ENCODE peak calls at places on chromosomes 16 and 17, in five cellular contexts. One of them, this sample, is unnamed.

GRCh38 chr16:67571464-67571863 is 9.1 kb downstream of the CTCF start:
- DNase-seq in activated CD4-positive, alpha-beta memory T cell treated with anti-CD3 and anti-CD28 coated beads, Interleukin-2, amount 10 ng/mL, durations not matched to agents 7 days and 5 days: no peak
- DNase-seq in hepatic stellate cell: no peak
- DNase-seq in stimulated activated CD8-positive, alpha-beta memory T cell treated with anti-CD3 and anti-CD28 coated beads, Interleukin-15, amount 100 ng/mL, for 1 hour: no peak
- DNase-seq in SK-N-SH: no peak
- DNase-seq in this sample: no peak

GRCh38 chr16:87350681-87351319 is 32.8 kb downstream of the FBXO31 start:
- DNase-seq in activated CD4-positive, alpha-beta memory T cell treated with anti-CD3 and anti-CD28 coated beads, Interleukin-2, amount 10 ng/mL, durations not matched to agents 7 days and 5 days: no peak
- DNase-seq in hepatic stellate cell: no peak
- DNase-seq in stimulated activated CD8-positive, alpha-beta memory T cell treated with anti-CD3 and anti-CD28 coated beads, Interleukin-15, amount 100 ng/mL, for 1 hour: no peak
- DNase-seq in SK-N-SH: peak
- DNase-seq in this sample: peak

GRCh38 chr16:5615868-5616642 is 518.5 kb upstream of the EEF2KMT start:
- DNase-seq in activated CD4-positive, alpha-beta memory T cell treated with anti-CD3 and anti-CD28 coated beads, Interleukin-2, amount 10 ng/mL, durations not matched to agents 7 days and 5 days: peak
- DNase-seq in hepatic stellate cell: peak
- DNase-seq in stimulated activated CD8-positive, alpha-beta memory T cell treated with anti-CD3 and anti-CD28 coated beads, Interleukin-15, amount 100 ng/mL, for 1 hour: no peak
- DNase-seq in SK-N-SH: peak
- DNase-seq in this sample: peak

GRCh38 chr17:44642861-44643260 is 13.4 kb upstream of the MEIOC start:
- DNase-seq in activated CD4-positive, alpha-beta memory T cell treated with anti-CD3 and anti-CD28 coated beads, Interleukin-2, amount 10 ng/mL, durations not matched to agents 7 days and 5 days: no peak
- DNase-seq in hepatic stellate cell: no peak
- DNase-seq in stimulated activated CD8-positive, alpha-beta memory T cell treated with anti-CD3 and anti-CD28 coated beads, Interleukin-15, amount 100 ng/mL, for 1 hour: no peak
- DNase-seq in SK-N-SH: no peak
- DNase-seq in this sample: no peak

GRCh38 chr17:7835818-7836595 is 2.0 kb downstream of the KDM6B start:
- DNase-seq in activated CD4-positive, alpha-beta memory T cell treated with anti-CD3 and anti-CD28 coated beads, Interleukin-2, amount 10 ng/mL, durations not matched to agents 7 days and 5 days: peak
- DNase-seq in hepatic stellate cell: peak
- DNase-seq in stimulated activated CD8-positive, alpha-beta memory T cell treated with anti-CD3 and anti-CD28 coated beads, Interleukin-15, amount 100 ng/mL, for 1 hour: no peak
- DNase-seq in SK-N-SH: peak
- DNase-seq in this sample: no peak

GRCh38 chr16:81524382-81524781 is 79.8 kb downstream of the CMIP start:
- DNase-seq in activated CD4-positive, alpha-beta memory T cell treated with anti-CD3 and anti-CD28 coated beads, Interleukin-2, amount 10 ng/mL, durations not matched to agents 7 days and 5 days: peak
- DNase-seq in hepatic stellate cell: no peak
- DNase-seq in stimulated activated CD8-positive, alpha-beta memory T cell treated with anti-CD3 and anti-CD28 coated beads, Interleukin-15, amount 100 ng/mL, for 1 hour: peak
- DNase-seq in SK-N-SH: no peak
- DNase-seq in this sample: no peak

GRCh38 chr17:47906443-47906842 is 10.4 kb downstream of the SP2 start:
- DNase-seq in activated CD4-positive, alpha-beta memory T cell treated with anti-CD3 and anti-CD28 coated beads, Interleukin-2, amount 10 ng/mL, durations not matched to agents 7 days and 5 days: no peak
- DNase-seq in hepatic stellate cell: no peak
- DNase-seq in stimulated activated CD8-positive, alpha-beta memory T cell treated with anti-CD3 and anti-CD28 coated beads, Interleukin-15, amount 100 ng/mL, for 1 hour: no peak
- DNase-seq in SK-N-SH: no peak
- DNase-seq in this sample: no peak

GRCh38 chr16:11439216-11439615 is 94.0 kb downstream of the RMI2 start:
- DNase-seq in activated CD4-positive, alpha-beta memory T cell treated with anti-CD3 and anti-CD28 coated beads, Interleukin-2, amount 10 ng/mL, durations not matched to agents 7 days and 5 days: no peak
- DNase-seq in hepatic stellate cell: no peak
- DNase-seq in stimulated activated CD8-positive, alpha-beta memory T cell treated with anti-CD3 and anti-CD28 coated beads, Interleukin-15, amount 100 ng/mL, for 1 hour: no peak
- DNase-seq in SK-N-SH: no peak
- DNase-seq in this sample: no peak

GRCh38 chr17:48612854-48613691 is 2.0 kb downstream of the HOXB8 start:
- DNase-seq in activated CD4-positive, alpha-beta memory T cell treated with anti-CD3 and anti-CD28 coated beads, Interleukin-2, amount 10 ng/mL, durations not matched to agents 7 days and 5 days: peak
- DNase-seq in hepatic stellate cell: peak
- DNase-seq in stimulated activated CD8-positive, alpha-beta memory T cell treated with anti-CD3 and anti-CD28 coated beads, Interleukin-15, amount 100 ng/mL, for 1 hour: no peak
- DNase-seq in SK-N-SH: peak
- DNase-seq in this sample: peak

GRCh38 chr17:69031839-69032238 is 28.9 kb downstream of the ABCA9 start:
- DNase-seq in activated CD4-positive, alpha-beta memory T cell treated with anti-CD3 and anti-CD28 coated beads, Interleukin-2, amount 10 ng/mL, durations not matched to agents 7 days and 5 days: no peak
- DNase-seq in hepatic stellate cell: no peak
- DNase-seq in stimulated activated CD8-positive, alpha-beta memory T cell treated with anti-CD3 and anti-CD28 coated beads, Interleukin-15, amount 100 ng/mL, for 1 hour: no peak
- DNase-seq in SK-N-SH: no peak
- DNase-seq in this sample: no peak

GRCh38 chr17:82927661-82928601 is 88.1 kb upstream of the ZNF750 start:
- DNase-seq in activated CD4-positive, alpha-beta memory T cell treated with anti-CD3 and anti-CD28 coated beads, Interleukin-2, amount 10 ng/mL, durations not matched to agents 7 days and 5 days: no peak
- DNase-seq in hepatic stellate cell: no peak
- DNase-seq in stimulated activated CD8-positive, alpha-beta memory T cell treated with anti-CD3 and anti-CD28 coated beads, Interleukin-15, amount 100 ng/mL, for 1 hour: no peak
- DNase-seq in SK-N-SH: no peak
- DNase-seq in this sample: no peak

GRCh38 chr16:57955572-57955971 is 15.4 kb downstream of the CNGB1 start:
- DNase-seq in activated CD4-positive, alpha-beta memory T cell treated with anti-CD3 and anti-CD28 coated beads, Interleukin-2, amount 10 ng/mL, durations not matched to agents 7 days and 5 days: no peak
- DNase-seq in hepatic stellate cell: peak
- DNase-seq in stimulated activated CD8-positive, alpha-beta memory T cell treated with anti-CD3 and anti-CD28 coated beads, Interleukin-15, amount 100 ng/mL, for 1 hour: no peak
- DNase-seq in SK-N-SH: no peak
- DNase-seq in this sample: peak

GRCh38 chr17:50171371-50172071 is 5.7 kb downstream of the SGCA start:
- DNase-seq in activated CD4-positive, alpha-beta memory T cell treated with anti-CD3 and anti-CD28 coated beads, Interleukin-2, amount 10 ng/mL, durations not matched to agents 7 days and 5 days: no peak
- DNase-seq in hepatic stellate cell: no peak
- DNase-seq in stimulated activated CD8-positive, alpha-beta memory T cell treated with anti-CD3 and anti-CD28 coated beads, Interleukin-15, amount 100 ng/mL, for 1 hour: no peak
- DNase-seq in SK-N-SH: no peak
- DNase-seq in this sample: no peak

GRCh38 chr16:71846443-71846842 is 667 bp downstream of the ATXN1L start:
- DNase-seq in activated CD4-positive, alpha-beta memory T cell treated with anti-CD3 and anti-CD28 coated beads, Interleukin-2, amount 10 ng/mL, durations not matched to agents 7 days and 5 days: peak
- DNase-seq in hepatic stellate cell: peak
- DNase-seq in stimulated activated CD8-positive, alpha-beta memory T cell treated with anti-CD3 and anti-CD28 coated beads, Interleukin-15, amount 100 ng/mL, for 1 hour: no peak
- DNase-seq in SK-N-SH: peak
- DNase-seq in this sample: peak

GRCh38 chr16:27579086-27579980 is 29.4 kb downstream of the KATNIP start:
- DNase-seq in activated CD4-positive, alpha-beta memory T cell treated with anti-CD3 and anti-CD28 coated beads, Interleukin-2, amount 10 ng/mL, durations not matched to agents 7 days and 5 days: no peak
- DNase-seq in hepatic stellate cell: no peak
- DNase-seq in stimulated activated CD8-positive, alpha-beta memory T cell treated with anti-CD3 and anti-CD28 coated beads, Interleukin-15, amount 100 ng/mL, for 1 hour: no peak
- DNase-seq in SK-N-SH: no peak
- DNase-seq in this sample: no peak

GRCh38 chr16:56915311-56916105 is 16.4 kb upstream of the HERPUD1 start:
- DNase-seq in activated CD4-positive, alpha-beta memory T cell treated with anti-CD3 and anti-CD28 coated beads, Interleukin-2, amount 10 ng/mL, durations not matched to agents 7 days and 5 days: no peak
- DNase-seq in hepatic stellate cell: no peak
- DNase-seq in stimulated activated CD8-positive, alpha-beta memory T cell treated with anti-CD3 and anti-CD28 coated beads, Interleukin-15, amount 100 ng/mL, for 1 hour: no peak
- DNase-seq in SK-N-SH: no peak
- DNase-seq in this sample: no peak

GRCh38 chr17:34974179-34974578 is 6.1 kb upstream of the LIG3 start:
- DNase-seq in activated CD4-positive, alpha-beta memory T cell treated with anti-CD3 and anti-CD28 coated beads, Interleukin-2, amount 10 ng/mL, durations not matched to agents 7 days and 5 days: no peak
- DNase-seq in hepatic stellate cell: no peak
- DNase-seq in stimulated activated CD8-positive, alpha-beta memory T cell treated with anti-CD3 and anti-CD28 coated beads, Interleukin-15, amount 100 ng/mL, for 1 hour: no peak
- DNase-seq in SK-N-SH: no peak
- DNase-seq in this sample: no peak

GRCh38 chr17:81549826-81550225 is 2.3 kb downstream of the FAAP100 start:
- DNase-seq in activated CD4-positive, alpha-beta memory T cell treated with anti-CD3 and anti-CD28 coated beads, Interleukin-2, amount 10 ng/mL, durations not matched to agents 7 days and 5 days: no peak
- DNase-seq in hepatic stellate cell: no peak
- DNase-seq in stimulated activated CD8-positive, alpha-beta memory T cell treated with anti-CD3 and anti-CD28 coated beads, Interleukin-15, amount 100 ng/mL, for 1 hour: no peak
- DNase-seq in SK-N-SH: no peak
- DNase-seq in this sample: no peak

GRCh38 chr16:89629827-89630610 is 16.6 kb downstream of the DPEP1 start:
- DNase-seq in activated CD4-positive, alpha-beta memory T cell treated with anti-CD3 and anti-CD28 coated beads, Interleukin-2, amount 10 ng/mL, durations not matched to agents 7 days and 5 days: no peak
- DNase-seq in hepatic stellate cell: no peak
- DNase-seq in stimulated activated CD8-positive, alpha-beta memory T cell treated with anti-CD3 and anti-CD28 coated beads, Interleukin-15, amount 100 ng/mL, for 1 hour: no peak
- DNase-seq in SK-N-SH: no peak
- DNase-seq in this sample: no peak

GRCh38 chr16:49543315-49543946 is 169.8 kb downstream of the C16orf78 start:
- DNase-seq in activated CD4-positive, alpha-beta memory T cell treated with anti-CD3 and anti-CD28 coated beads, Interleukin-2, amount 10 ng/mL, durations not matched to agents 7 days and 5 days: no peak
- DNase-seq in hepatic stellate cell: no peak
- DNase-seq in stimulated activated CD8-positive, alpha-beta memory T cell treated with anti-CD3 and anti-CD28 coated beads, Interleukin-15, amount 100 ng/mL, for 1 hour: no peak
- DNase-seq in SK-N-SH: no peak
- DNase-seq in this sample: no peak

GRCh38 chr16:66204761-66205160 is 161.7 kb upstream of the CDH5 start:
- DNase-seq in activated CD4-positive, alpha-beta memory T cell treated with anti-CD3 and anti-CD28 coated beads, Interleukin-2, amount 10 ng/mL, durations not matched to agents 7 days and 5 days: no peak
- DNase-seq in hepatic stellate cell: no peak
- DNase-seq in stimulated activated CD8-positive, alpha-beta memory T cell treated with anti-CD3 and anti-CD28 coated beads, Interleukin-15, amount 100 ng/mL, for 1 hour: no peak
- DNase-seq in SK-N-SH: no peak
- DNase-seq in this sample: no peak

GRCh38 chr16:57994778-57995177 is 5.7 kb downstream of the ZNF319 start:
- DNase-seq in activated CD4-positive, alpha-beta memory T cell treated with anti-CD3 and anti-CD28 coated beads, Interleukin-2, amount 10 ng/mL, durations not matched to agents 7 days and 5 days: peak
- DNase-seq in hepatic stellate cell: peak
- DNase-seq in stimulated activated CD8-positive, alpha-beta memory T cell treated with anti-CD3 and anti-CD28 coated beads, Interleukin-15, amount 100 ng/mL, for 1 hour: no peak
- DNase-seq in SK-N-SH: peak
- DNase-seq in this sample: peak

GRCh38 chr16:81517630-81518438 is 73.2 kb downstream of the CMIP start:
- DNase-seq in activated CD4-positive, alpha-beta memory T cell treated with anti-CD3 and anti-CD28 coated beads, Interleukin-2, amount 10 ng/mL, durations not matched to agents 7 days and 5 days: no peak
- DNase-seq in hepatic stellate cell: peak
- DNase-seq in stimulated activated CD8-positive, alpha-beta memory T cell treated with anti-CD3 and anti-CD28 coated beads, Interleukin-15, amount 100 ng/mL, for 1 hour: no peak
- DNase-seq in SK-N-SH: no peak
- DNase-seq in this sample: no peak

GRCh38 chr16:81593481-81593880 is 148.9 kb downstream of the CMIP start:
- DNase-seq in activated CD4-positive, alpha-beta memory T cell treated with anti-CD3 and anti-CD28 coated beads, Interleukin-2, amount 10 ng/mL, durations not matched to agents 7 days and 5 days: no peak
- DNase-seq in hepatic stellate cell: no peak
- DNase-seq in stimulated activated CD8-positive, alpha-beta memory T cell treated with anti-CD3 and anti-CD28 coated beads, Interleukin-15, amount 100 ng/mL, for 1 hour: no peak
- DNase-seq in SK-N-SH: no peak
- DNase-seq in this sample: no peak

GRCh38 chr17:41492771-41493170 is 3.1 kb upstream of the KRT36 start:
- DNase-seq in activated CD4-positive, alpha-beta memory T cell treated with anti-CD3 and anti-CD28 coated beads, Interleukin-2, amount 10 ng/mL, durations not matched to agents 7 days and 5 days: no peak
- DNase-seq in hepatic stellate cell: no peak
- DNase-seq in stimulated activated CD8-positive, alpha-beta memory T cell treated with anti-CD3 and anti-CD28 coated beads, Interleukin-15, amount 100 ng/mL, for 1 hour: no peak
- DNase-seq in SK-N-SH: peak
- DNase-seq in this sample: peak

GRCh38 chr16:81204794-81205680 is 33.5 kb upstream of the BCO1 start:
- DNase-seq in activated CD4-positive, alpha-beta memory T cell treated with anti-CD3 and anti-CD28 coated beads, Interleukin-2, amount 10 ng/mL, durations not matched to agents 7 days and 5 days: no peak
- DNase-seq in hepatic stellate cell: peak
- DNase-seq in stimulated activated CD8-positive, alpha-beta memory T cell treated with anti-CD3 and anti-CD28 coated beads, Interleukin-15, amount 100 ng/mL, for 1 hour: peak
- DNase-seq in SK-N-SH: peak
- DNase-seq in this sample: peak

GRCh38 chr17:3935140-3935542 is 18.9 kb upstream of the P2RX1 start:
- DNase-seq in activated CD4-positive, alpha-beta memory T cell treated with anti-CD3 and anti-CD28 coated beads, Interleukin-2, amount 10 ng/mL, durations not matched to agents 7 days and 5 days: peak
- DNase-seq in hepatic stellate cell: peak
- DNase-seq in stimulated activated CD8-positive, alpha-beta memory T cell treated with anti-CD3 and anti-CD28 coated beads, Interleukin-15, amount 100 ng/mL, for 1 hour: no peak
- DNase-seq in SK-N-SH: peak
- DNase-seq in this sample: peak

GRCh38 chr17:233473-233941 is 52.1 kb upstream of the DOC2B start:
- DNase-seq in activated CD4-positive, alpha-beta memory T cell treated with anti-CD3 and anti-CD28 coated beads, Interleukin-2, amount 10 ng/mL, durations not matched to agents 7 days and 5 days: no peak
- DNase-seq in hepatic stellate cell: no peak
- DNase-seq in stimulated activated CD8-positive, alpha-beta memory T cell treated with anti-CD3 and anti-CD28 coated beads, Interleukin-15, amount 100 ng/mL, for 1 hour: no peak
- DNase-seq in SK-N-SH: no peak
- DNase-seq in this sample: no peak

GRCh38 chr16:57941016-57941656 is 29.8 kb downstream of the CNGB1 start:
- DNase-seq in activated CD4-positive, alpha-beta memory T cell treated with anti-CD3 and anti-CD28 coated beads, Interleukin-2, amount 10 ng/mL, durations not matched to agents 7 days and 5 days: no peak
- DNase-seq in hepatic stellate cell: no peak
- DNase-seq in stimulated activated CD8-positive, alpha-beta memory T cell treated with anti-CD3 and anti-CD28 coated beads, Interleukin-15, amount 100 ng/mL, for 1 hour: no peak
- DNase-seq in SK-N-SH: peak
- DNase-seq in this sample: peak

GRCh38 chr16:61432421-61432820 is 603.8 kb downstream of the CDH8 start:
- DNase-seq in activated CD4-positive, alpha-beta memory T cell treated with anti-CD3 and anti-CD28 coated beads, Interleukin-2, amount 10 ng/mL, durations not matched to agents 7 days and 5 days: no peak
- DNase-seq in hepatic stellate cell: no peak
- DNase-seq in stimulated activated CD8-positive, alpha-beta memory T cell treated with anti-CD3 and anti-CD28 coated beads, Interleukin-15, amount 100 ng/mL, for 1 hour: no peak
- DNase-seq in SK-N-SH: no peak
- DNase-seq in this sample: no peak

GRCh38 chr16:10949424-10949970 is 5.1 kb downstream of the CLEC16A start:
- DNase-seq in activated CD4-positive, alpha-beta memory T cell treated with anti-CD3 and anti-CD28 coated beads, Interleukin-2, amount 10 ng/mL, durations not matched to agents 7 days and 5 days: peak
- DNase-seq in hepatic stellate cell: peak
- DNase-seq in stimulated activated CD8-positive, alpha-beta memory T cell treated with anti-CD3 and anti-CD28 coated beads, Interleukin-15, amount 100 ng/mL, for 1 hour: no peak
- DNase-seq in SK-N-SH: no peak
- DNase-seq in this sample: no peak

GRCh38 chr16:17776888-17777287 is 306.1 kb upstream of the XYLT1 start:
- DNase-seq in activated CD4-positive, alpha-beta memory T cell treated with anti-CD3 and anti-CD28 coated beads, Interleukin-2, amount 10 ng/mL, durations not matched to agents 7 days and 5 days: no peak
- DNase-seq in hepatic stellate cell: no peak
- DNase-seq in stimulated activated CD8-positive, alpha-beta memory T cell treated with anti-CD3 and anti-CD28 coated beads, Interleukin-15, amount 100 ng/mL, for 1 hour: no peak
- DNase-seq in SK-N-SH: no peak
- DNase-seq in this sample: no peak